ENCODE peak calls at places on chromosome 3, in five cellular contexts. G, U, Q, K and Z are unnamed samples.

GRCh38 chr3:101725192-101725889 is 927 bp downstream of the CEP97 start:
- DNase-seq in G (peak), U (peak), Q (no peak), K (peak), Z (no peak)

GRCh38 chr3:99859855-99860254 is 42.2 kb downstream of the CMSS1 start:
- DNase-seq in G (no peak), U (peak), Q (no peak), K (no peak), Z (peak)

GRCh38 chr3:119559441-119559963 is at the start of gene CD80:
- DNase-seq in G (peak), U (peak), Q (no peak), K (no peak), Z (peak)

GRCh38 chr3:191328963-191329653 is at the start of gene CCDC50:
- DNase-seq in G (peak), U (peak), Q (peak), K (peak), Z (no peak)

GRCh38 chr3:59266551-59266950 is 216.7 kb upstream of the CFAP20DC start:
- DNase-seq in G (no peak), U (peak), Q (no peak), K (no peak), Z (no peak)

GRCh38 chr3:135197246-135197645 is 402.2 kb downstream of the EPHB1 start:
- DNase-seq in G (no peak), U (peak), Q (no peak), K (no peak), Z (no peak)

GRCh38 chr3:124985358-124985757 is 50.8 kb upstream of the MUC13 start:
- DNase-seq in G (no peak), U (peak), Q (no peak), K (no peak), Z (peak)

GRCh38 chr3:155912090-155912489 is 41.6 kb downstream of the GMPS start:
- DNase-seq in G (no peak), U (no peak), Q (no peak), K (no peak), Z (no peak)

GRCh38 chr3:141858312-141858711 is 18.1 kb upstream of the ATP1B3 start:
- DNase-seq in G (no peak), U (no peak), Q (no peak), K (no peak), Z (no peak)

GRCh38 chr3:193335031-193335430 is 43.5 kb downstream of the ATP13A5 start:
- DNase-seq in G (no peak), U (peak), Q (no peak), K (no peak), Z (no peak)

GRCh38 chr3:146544929-146545528 is 622 bp upstream of the PLSCR1 start:
- DNase-seq in G (no peak), U (no peak), Q (no peak), K (peak), Z (no peak)

GRCh38 chr3:104437891-104438290 is 928.8 kb upstream of the ALCAM start:
- DNase-seq in G (no peak), U (peak), Q (no peak), K (no peak), Z (no peak)

GRCh38 chr3:10437995-10438901 is 67.1 kb downstream of the ATP2B2 start:
- DNase-seq in G (no peak), U (peak), Q (no peak), K (no peak), Z (no peak)

GRCh38 chr3:49790626-49791411 is 4.5 kb upstream of the IP6K1 start:
- DNase-seq in G (no peak), U (peak), Q (no peak), K (peak), Z (no peak)

GRCh38 chr3:88141458-88142083 is 8.2 kb upstream of the C3orf38 start:
- DNase-seq in G (no peak), U (peak), Q (no peak), K (no peak), Z (peak)

GRCh38 chr3:170476291-170476690 is 57.6 kb downstream of the CLDN11 start:
- DNase-seq in G (no peak), U (peak), Q (no peak), K (no peak), Z (no peak)

GRCh38 chr3:114861666-114862065 is 285.4 kb downstream of the ZBTB20 start:
- DNase-seq in G (no peak), U (no peak), Q (no peak), K (no peak), Z (no peak)

GRCh38 chr3:84943379-84943778 is 15.4 kb upstream of the CADM2 start:
- DNase-seq in G (no peak), U (no peak), Q (no peak), K (no peak), Z (no peak)
- TF ChIP-seq CTCF in G (no peak), U (no peak), Q (no peak), K (no peak), Z (no peak)

GRCh38 chr3:28348637-28349396 is at the start of the genes AZI2 and ZCWPW2:
- DNase-seq in G (peak), U (peak), Q (peak), K (peak), Z (peak)
- TF ChIP-seq CTCF in G (peak), U (no peak), Q (no peak), K (peak), Z (no peak)

GRCh38 chr3:121491683-121492082 is 54.1 kb downstream of the POLQ start:
- DNase-seq in G (no peak), U (no peak), Q (no peak), K (no peak), Z (no peak)

GRCh38 chr3:121493431-121493830 is 52.4 kb downstream of the POLQ start:
- DNase-seq in G (no peak), U (no peak), Q (no peak), K (no peak), Z (no peak)

GRCh38 chr3:121496841-121497240 is 48.9 kb downstream of the POLQ start:
- DNase-seq in G (no peak), U (no peak), Q (no peak), K (no peak), Z (no peak)
- TF ChIP-seq CTCF in G (no peak), U (no peak), Q (no peak), K (no peak), Z (no peak)

DNA sequence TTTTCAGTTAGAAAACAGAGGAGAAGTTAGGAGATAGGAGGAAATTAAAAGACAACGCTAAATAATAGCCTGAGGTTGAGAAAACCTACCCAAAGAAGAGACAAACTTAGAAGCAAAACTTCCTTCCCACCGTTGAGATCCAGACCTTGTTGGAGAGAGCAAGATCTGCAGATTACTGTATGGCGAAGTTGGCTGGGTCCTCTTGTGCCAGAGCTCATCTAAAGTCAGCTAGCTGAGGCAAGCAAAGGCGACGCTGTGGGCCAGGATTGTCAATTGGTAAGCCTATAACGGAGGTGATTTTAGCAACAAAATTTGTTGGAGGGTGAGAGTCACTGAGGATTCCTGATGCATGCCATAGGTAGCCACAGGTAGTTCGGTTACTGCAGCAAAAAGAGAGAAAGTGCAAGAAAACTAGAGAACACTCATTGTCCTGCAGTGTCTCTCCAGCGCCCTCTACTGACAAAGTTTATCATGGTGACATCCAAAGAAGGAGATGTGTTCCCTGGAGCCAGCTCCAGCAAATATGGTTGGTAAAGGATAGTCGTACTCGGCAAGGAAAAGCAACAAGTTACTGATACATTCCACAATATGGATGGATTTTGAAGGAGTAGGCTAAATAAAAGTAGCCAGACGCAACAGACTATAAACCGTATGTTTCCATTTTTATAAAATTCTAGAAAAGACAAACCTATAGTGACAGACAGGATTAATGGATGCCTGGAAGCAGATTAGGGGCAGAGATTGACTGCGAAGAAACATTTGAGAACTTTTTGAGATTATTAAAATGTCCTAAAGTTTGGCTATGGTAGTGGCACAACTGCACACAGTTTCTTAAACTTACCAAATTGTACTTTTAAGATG is 9.8 kb upstream of the OR5K4 start:
- DNase-seq in G (no peak), U (no peak), Q (no peak), K (no peak), Z (peak)
- TF ChIP-seq CTCF in G (peak), U (peak), Q (no peak), K (no peak), Z (peak)